ENCODE peak calls at places on chromosomes 4 and X, in eight cellular contexts. One of them, this sample, is unnamed.

GRCh38 chr4:169311643-169312365 is 41.0 kb upstream of the SH3RF1 start:
- DNase-seq in heart left ventricle: peak; percentile 40
- DNase-seq in aorta: no peak
- DNase-seq in Panc1: no peak
- DNase-seq in CD4-positive, alpha-beta T cell: no peak
- DNase-seq in esophagus squamous epithelium: no peak
- DNase-seq in cardiac muscle cell: peak; percentile 81
- DNase-seq in effector memory CD4-positive, alpha-beta T cell: no peak
- DNase-seq in this sample: no peak

GRCh38 chr4:149835280-149835679 is 19.6 kb upstream of the IQCM start:
- DNase-seq in heart left ventricle: no peak
- DNase-seq in aorta: no peak
- DNase-seq in Panc1: no peak
- DNase-seq in CD4-positive, alpha-beta T cell: peak; percentile 0
- DNase-seq in esophagus squamous epithelium: no peak
- DNase-seq in cardiac muscle cell: no peak
- DNase-seq in effector memory CD4-positive, alpha-beta T cell: no peak
- DNase-seq in this sample: no peak

GRCh38 chrX:151896734-151897474 is 15.8 kb upstream of the MAGEA4 start:
- DNase-seq in heart left ventricle: no peak
- DNase-seq in aorta: no peak
- DNase-seq in Panc1: no peak
- DNase-seq in CD4-positive, alpha-beta T cell: no peak
- DNase-seq in esophagus squamous epithelium: no peak
- DNase-seq in cardiac muscle cell: peak; percentile 60
- DNase-seq in effector memory CD4-positive, alpha-beta T cell: no peak
- DNase-seq in this sample: no peak

GRCh38 chr4:148808416-148808815 is 366.2 kb upstream of the NR3C2 start:
- DNase-seq in heart left ventricle: no peak
- DNase-seq in aorta: no peak
- DNase-seq in Panc1: no peak
- DNase-seq in CD4-positive, alpha-beta T cell: no peak
- DNase-seq in esophagus squamous epithelium: no peak
- DNase-seq in cardiac muscle cell: no peak
- DNase-seq in effector memory CD4-positive, alpha-beta T cell: no peak
- DNase-seq in this sample: no peak

GRCh38 chr4:102725229-102725628 is 35.5 kb downstream of the MANBA start:
- DNase-seq in heart left ventricle: no peak
- DNase-seq in aorta: no peak
- DNase-seq in Panc1: no peak
- DNase-seq in CD4-positive, alpha-beta T cell: no peak
- DNase-seq in esophagus squamous epithelium: no peak
- DNase-seq in cardiac muscle cell: no peak
- DNase-seq in effector memory CD4-positive, alpha-beta T cell: no peak
- DNase-seq in this sample: no peak

GRCh38 chr4:141713771-141714445 is 77.5 kb downstream of the IL15 start:
- DNase-seq in heart left ventricle: no peak
- DNase-seq in aorta: no peak
- DNase-seq in Panc1: no peak
- DNase-seq in CD4-positive, alpha-beta T cell: no peak
- DNase-seq in esophagus squamous epithelium: no peak
- DNase-seq in cardiac muscle cell: peak; percentile 35
- DNase-seq in effector memory CD4-positive, alpha-beta T cell: no peak
- DNase-seq in this sample: no peak

GRCh38 chrX:49910344-49910743 is 12.1 kb upstream of the CLCN5 start:
- DNase-seq in heart left ventricle: no peak
- DNase-seq in aorta: no peak
- DNase-seq in Panc1: no peak
- DNase-seq in CD4-positive, alpha-beta T cell: no peak
- DNase-seq in esophagus squamous epithelium: no peak
- DNase-seq in cardiac muscle cell: no peak
- DNase-seq in effector memory CD4-positive, alpha-beta T cell: no peak
- DNase-seq in this sample: no peak

GRCh38 chr4:148443550-148444295 is 1.5 kb upstream of the NR3C2 start:
- DNase-seq in heart left ventricle: peak; percentile 39
- DNase-seq in aorta: peak; percentile 89
- DNase-seq in Panc1: no peak
- DNase-seq in CD4-positive, alpha-beta T cell: peak; percentile 24
- DNase-seq in esophagus squamous epithelium: no peak
- DNase-seq in cardiac muscle cell: no peak
- DNase-seq in effector memory CD4-positive, alpha-beta T cell: peak; percentile 4
- DNase-seq in this sample: peak; percentile 64

GRCh38 chr4:143346208-143346607 is 9.5 kb downstream of the GAB1 start:
- DNase-seq in heart left ventricle: no peak
- DNase-seq in aorta: no peak
- DNase-seq in Panc1: no peak
- DNase-seq in CD4-positive, alpha-beta T cell: no peak
- DNase-seq in esophagus squamous epithelium: no peak
- DNase-seq in cardiac muscle cell: no peak
- DNase-seq in effector memory CD4-positive, alpha-beta T cell: no peak
- DNase-seq in this sample: no peak

GRCh38 chr4:84631573-84631972 is 48.6 kb downstream of the CDS1 start:
- DNase-seq in heart left ventricle: no peak
- DNase-seq in aorta: no peak
- DNase-seq in Panc1: no peak
- DNase-seq in CD4-positive, alpha-beta T cell: no peak
- DNase-seq in esophagus squamous epithelium: no peak
- DNase-seq in cardiac muscle cell: peak; percentile 27
- DNase-seq in effector memory CD4-positive, alpha-beta T cell: no peak
- DNase-seq in this sample: no peak

GRCh38 chr4:74675673-74676279 is 118.5 kb downstream of the BTC start:
- DNase-seq in heart left ventricle: no peak
- DNase-seq in aorta: no peak
- DNase-seq in Panc1: no peak
- DNase-seq in CD4-positive, alpha-beta T cell: no peak
- DNase-seq in esophagus squamous epithelium: no peak
- DNase-seq in cardiac muscle cell: peak; percentile 85
- DNase-seq in effector memory CD4-positive, alpha-beta T cell: no peak
- DNase-seq in this sample: no peak

GRCh38 chrX:97389761-97390192 is 506.1 kb downstream of the RPA4 start:
- DNase-seq in heart left ventricle: no peak
- DNase-seq in aorta: no peak
- DNase-seq in Panc1: no peak
- DNase-seq in CD4-positive, alpha-beta T cell: no peak
- DNase-seq in esophagus squamous epithelium: no peak
- DNase-seq in cardiac muscle cell: peak; percentile 79
- DNase-seq in effector memory CD4-positive, alpha-beta T cell: no peak
- DNase-seq in this sample: no peak

GRCh38 chrX:130093271-130093670 is 17.0 kb downstream of the ELF4 start:
- DNase-seq in heart left ventricle: no peak
- DNase-seq in aorta: no peak
- DNase-seq in Panc1: no peak
- DNase-seq in CD4-positive, alpha-beta T cell: no peak
- DNase-seq in esophagus squamous epithelium: no peak
- DNase-seq in cardiac muscle cell: no peak
- DNase-seq in effector memory CD4-positive, alpha-beta T cell: no peak
- DNase-seq in this sample: no peak

GRCh38 chr4:40769266-40769665 is 19.5 kb downstream of the NSUN7 start:
- DNase-seq in heart left ventricle: no peak
- DNase-seq in aorta: no peak
- DNase-seq in Panc1: no peak
- DNase-seq in CD4-positive, alpha-beta T cell: no peak
- DNase-seq in esophagus squamous epithelium: no peak
- DNase-seq in cardiac muscle cell: peak; percentile 7
- DNase-seq in effector memory CD4-positive, alpha-beta T cell: no peak
- DNase-seq in this sample: no peak

GRCh38 chrX:774536-774935 is 143.9 kb downstream of the SHOX start:
- DNase-seq in heart left ventricle: no peak
- DNase-seq in aorta: peak; percentile 34
- DNase-seq in Panc1: no peak
- DNase-seq in CD4-positive, alpha-beta T cell: no peak
- DNase-seq in esophagus squamous epithelium: no peak
- DNase-seq in cardiac muscle cell: no peak
- DNase-seq in effector memory CD4-positive, alpha-beta T cell: no peak
- DNase-seq in this sample: no peak

GRCh38 chr4:126451237-126451885 is 1136.6 kb downstream of the FAT4 start:
- DNase-seq in heart left ventricle: no peak
- DNase-seq in aorta: no peak
- DNase-seq in Panc1: no peak
- DNase-seq in CD4-positive, alpha-beta T cell: no peak
- DNase-seq in esophagus squamous epithelium: no peak
- DNase-seq in cardiac muscle cell: no peak
- DNase-seq in effector memory CD4-positive, alpha-beta T cell: no peak
- DNase-seq in this sample: no peak

GRCh38 chr4:39606747-39607146 is 31.9 kb downstream of the SMIM14 start:
- DNase-seq in heart left ventricle: no peak
- DNase-seq in aorta: no peak
- DNase-seq in Panc1: no peak
- DNase-seq in CD4-positive, alpha-beta T cell: no peak
- DNase-seq in esophagus squamous epithelium: no peak
- DNase-seq in cardiac muscle cell: no peak
- DNase-seq in effector memory CD4-positive, alpha-beta T cell: no peak
- DNase-seq in this sample: no peak

GRCh38 chr4:139552506-139552905 is 3.5 kb downstream of the SETD7 start:
- DNase-seq in heart left ventricle: no peak
- DNase-seq in aorta: no peak
- DNase-seq in Panc1: no peak
- DNase-seq in CD4-positive, alpha-beta T cell: no peak
- DNase-seq in esophagus squamous epithelium: no peak
- DNase-seq in cardiac muscle cell: peak; percentile 41
- DNase-seq in effector memory CD4-positive, alpha-beta T cell: no peak
- DNase-seq in this sample: no peak

GRCh38 chr4:78710536-78710935 is 65.6 kb upstream of the BMP2K start:
- DNase-seq in heart left ventricle: no peak
- DNase-seq in aorta: no peak
- DNase-seq in Panc1: no peak
- DNase-seq in CD4-positive, alpha-beta T cell: no peak
- DNase-seq in esophagus squamous epithelium: no peak
- DNase-seq in cardiac muscle cell: no peak
- DNase-seq in effector memory CD4-positive, alpha-beta T cell: no peak
- DNase-seq in this sample: no peak

GRCh38 chrX:105460366-105460765 is 239.9 kb upstream of the TEX13A start:
- DNase-seq in heart left ventricle: no peak
- DNase-seq in aorta: no peak
- DNase-seq in Panc1: no peak
- DNase-seq in CD4-positive, alpha-beta T cell: no peak
- DNase-seq in esophagus squamous epithelium: no peak
- DNase-seq in cardiac muscle cell: peak; percentile 78
- DNase-seq in effector memory CD4-positive, alpha-beta T cell: no peak
- DNase-seq in this sample: no peak

GRCh38 chrX:105461013-105461412 is 240.5 kb upstream of the TEX13A start:
- DNase-seq in heart left ventricle: no peak
- DNase-seq in aorta: no peak
- DNase-seq in Panc1: no peak
- DNase-seq in CD4-positive, alpha-beta T cell: no peak
- DNase-seq in esophagus squamous epithelium: no peak
- DNase-seq in cardiac muscle cell: no peak
- DNase-seq in effector memory CD4-positive, alpha-beta T cell: no peak
- DNase-seq in this sample: no peak

GRCh38 chrX:105464611-105465010 is 244.1 kb upstream of the TEX13A start:
- DNase-seq in heart left ventricle: no peak
- DNase-seq in aorta: no peak
- DNase-seq in Panc1: no peak
- DNase-seq in CD4-positive, alpha-beta T cell: no peak
- DNase-seq in esophagus squamous epithelium: no peak
- DNase-seq in cardiac muscle cell: no peak
- DNase-seq in effector memory CD4-positive, alpha-beta T cell: no peak
- DNase-seq in this sample: no peak

GRCh38 chrX:105463483-105463882 is 243.0 kb upstream of the TEX13A start:
- DNase-seq in heart left ventricle: no peak
- DNase-seq in aorta: no peak
- DNase-seq in Panc1: no peak
- DNase-seq in CD4-positive, alpha-beta T cell: no peak
- DNase-seq in esophagus squamous epithelium: no peak
- DNase-seq in cardiac muscle cell: peak; percentile 54
- DNase-seq in effector memory CD4-positive, alpha-beta T cell: no peak
- DNase-seq in this sample: no peak

GRCh38 chrX:105462191-105462590 is 241.7 kb upstream of the TEX13A start:
- DNase-seq in heart left ventricle: no peak
- DNase-seq in aorta: no peak
- DNase-seq in Panc1: no peak
- DNase-seq in CD4-positive, alpha-beta T cell: no peak
- DNase-seq in esophagus squamous epithelium: no peak
- DNase-seq in cardiac muscle cell: peak; percentile 30
- DNase-seq in effector memory CD4-positive, alpha-beta T cell: no peak
- DNase-seq in this sample: no peak
- H3K27ac ChIP-seq in heart left ventricle: no peak overlapping the region
- H3K27ac ChIP-seq in aorta: no peak overlapping the region
- H3K27ac ChIP-seq in Panc1: no peak overlapping the region
- H3K27ac ChIP-seq in CD4-positive, alpha-beta T cell: no peak overlapping the region
- H3K27ac ChIP-seq in esophagus squamous epithelium: no peak overlapping the region
- H3K27ac ChIP-seq in cardiac muscle cell: no peak overlapping the region
- H3K27ac ChIP-seq in effector memory CD4-positive, alpha-beta T cell: no peak overlapping the region
- H3K27ac ChIP-seq in this sample: no peak overlapping the region

GRCh38 chrX:123487674-123488073 is 245.2 kb downstream of the THOC2 start:
- DNase-seq in heart left ventricle: no peak
- DNase-seq in aorta: no peak
- DNase-seq in Panc1: no peak
- DNase-seq in CD4-positive, alpha-beta T cell: no peak
- DNase-seq in esophagus squamous epithelium: no peak
- DNase-seq in cardiac muscle cell: no peak
- DNase-seq in effector memory CD4-positive, alpha-beta T cell: no peak
- DNase-seq in this sample: no peak
- H3K9me3 ChIP-seq in heart left ventricle: no peaks in the 10 kb centered on the region
- H3K9me3 ChIP-seq in aorta: no peaks in the 10 kb centered on the region
- H3K9me3 ChIP-seq in Panc1: no peaks in the 10 kb centered on the region
- H3K9me3 ChIP-seq in CD4-positive, alpha-beta T cell: no peaks in the 10 kb centered on the region
- H3K9me3 ChIP-seq in esophagus squamous epithelium: no peaks in the 10 kb centered on the region
- H3K9me3 ChIP-seq in cardiac muscle cell: no peaks in the 10 kb centered on the region
- H3K9me3 ChIP-seq in effector memory CD4-positive, alpha-beta T cell: no peaks in the 10 kb centered on the region
- H3K9me3 ChIP-seq in this sample: no peaks in the 10 kb centered on the region

GRCh38 chr4:109590841-109591357 is 30.9 kb downstream of the MCUB start:
- DNase-seq in heart left ventricle: no peak
- DNase-seq in aorta: no peak
- DNase-seq in Panc1: no peak
- DNase-seq in CD4-positive, alpha-beta T cell: no peak
- DNase-seq in esophagus squamous epithelium: no peak
- DNase-seq in cardiac muscle cell: no peak
- DNase-seq in effector memory CD4-positive, alpha-beta T cell: no peak
- DNase-seq in this sample: no peak
- H3K27ac ChIP-seq in heart left ventricle: no peak overlapping the region
- H3K27ac ChIP-seq in aorta: no peak overlapping the region
- H3K27ac ChIP-seq in Panc1: no peak overlapping the region
- H3K27ac ChIP-seq in CD4-positive, alpha-beta T cell: peak overlapping the region; percentile 43
- H3K27ac ChIP-seq in esophagus squamous epithelium: no peak overlapping the region
- H3K27ac ChIP-seq in cardiac muscle cell: no peak overlapping the region
- H3K27ac ChIP-seq in effector memory CD4-positive, alpha-beta T cell: no peak overlapping the region
- H3K27ac ChIP-seq in this sample: no peak overlapping the region

GRCh38 chr4:174912919-174913543 is 5.1 kb upstream of the ADAM29 start:
- DNase-seq in heart left ventricle: no peak
- DNase-seq in aorta: no peak
- DNase-seq in Panc1: no peak
- DNase-seq in CD4-positive, alpha-beta T cell: no peak
- DNase-seq in esophagus squamous epithelium: no peak
- DNase-seq in cardiac muscle cell: no peak
- DNase-seq in effector memory CD4-positive, alpha-beta T cell: no peak
- DNase-seq in this sample: no peak

GRCh38 chr4:174907508-174907907 is 10.7 kb upstream of the ADAM29 start:
- DNase-seq in heart left ventricle: no peak
- DNase-seq in aorta: no peak
- DNase-seq in Panc1: no peak
- DNase-seq in CD4-positive, alpha-beta T cell: no peak
- DNase-seq in esophagus squamous epithelium: no peak
- DNase-seq in cardiac muscle cell: no peak
- DNase-seq in effector memory CD4-positive, alpha-beta T cell: no peak
- DNase-seq in this sample: no peak

DNA sequence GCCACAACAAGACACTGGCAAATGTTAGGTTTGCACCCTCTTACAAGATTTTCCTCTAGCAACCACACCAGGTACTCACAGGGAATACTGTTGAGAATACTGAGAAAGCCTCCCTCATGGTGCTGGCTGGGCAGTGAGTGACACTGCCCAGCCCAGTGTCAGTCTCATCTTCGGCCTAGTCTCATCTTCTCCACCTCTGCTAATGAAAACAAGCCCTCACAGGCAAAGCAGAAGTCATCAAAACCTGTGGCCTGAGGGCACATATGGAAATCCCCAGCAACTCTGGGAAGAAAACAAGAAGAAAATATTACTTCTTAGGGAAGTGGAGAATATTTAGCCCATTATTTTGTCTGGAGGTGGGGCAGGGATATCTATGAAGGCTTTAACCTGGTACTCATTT is 7.9 kb upstream of the ADAM29 start:
- DNase-seq in heart left ventricle: no peak
- DNase-seq in aorta: no peak
- DNase-seq in Panc1: no peak
- DNase-seq in CD4-positive, alpha-beta T cell: no peak
- DNase-seq in esophagus squamous epithelium: no peak
- DNase-seq in cardiac muscle cell: no peak
- DNase-seq in effector memory CD4-positive, alpha-beta T cell: no peak
- DNase-seq in this sample: no peak
- H3K9me3 ChIP-seq in heart left ventricle: no peaks in the 10 kb centered on the region
- H3K9me3 ChIP-seq in aorta: no peaks in the 10 kb centered on the region
- H3K9me3 ChIP-seq in Panc1: no peaks in the 10 kb centered on the region
- H3K9me3 ChIP-seq in CD4-positive, alpha-beta T cell: peaks cover 4% of the 10 kb centered on the region
- H3K9me3 ChIP-seq in esophagus squamous epithelium: no peaks in the 10 kb centered on the region
- H3K9me3 ChIP-seq in cardiac muscle cell: no peaks in the 10 kb centered on the region
- H3K9me3 ChIP-seq in effector memory CD4-positive, alpha-beta T cell: no peaks in the 10 kb centered on the region
- H3K9me3 ChIP-seq in this sample: no peaks in the 10 kb centered on the region

This sample was measured in right lobe of liver.